ENCODE peak calls at places on chromosomes 7 and 10, in six cellular contexts. L is HCT116, M is H1, G is GM12878, Z is K562, I is NT2/D1. W is an unnamed sample.

GRCh38 chr7:27204851-27205322 is 5.0 kb upstream of the HOXA13 start:
- DNase-seq in L (no peak), M (no peak), I (no peak), G (no peak), Z (no peak), W (no peak)

GRCh38 chr7:38274927-38275326 is 1.5 kb upstream of the TARP start:
- DNase-seq in I (no peak), L (no peak), Z (no peak), G (no peak), M (no peak), W (no peak)

GRCh38 chr7:138935438-138936079 is 45.6 kb downstream of the KIAA1549 start:
- DNase-seq in L (peak; percentile 55), I (no peak), Z (peak; percentile 66), M (no peak), G (no peak), W (no peak)

GRCh38 chr10:80526742-80527141 is 11.0 kb upstream of the SH2D4B start:
- DNase-seq in L (no peak), G (no peak), I (no peak), Z (no peak), M (no peak), W (no peak)

GRCh38 chr10:95516774-95517373 is 44.3 kb downstream of the SORBS1 start:
- DNase-seq in Z (no peak), M (no peak), L (no peak), I (no peak), G (no peak), W (no peak)

GRCh38 chr7:81684513-81685262 is 85.2 kb downstream of the HGF start:
- DNase-seq in M (no peak), Z (no peak), G (peak; percentile 74), L (peak; percentile 95), I (no peak), W (peak; percentile 53)

GRCh38 chr7:117129538-117129955 is 176.2 kb downstream of the ST7 start:
- DNase-seq in Z (no peak), M (no peak), G (no peak), L (no peak), I (no peak), W (no peak)

GRCh38 chr7:13327669-13328068 is 640.2 kb downstream of the ARL4A start:
- DNase-seq in I (no peak), G (no peak), Z (no peak), M (no peak), L (no peak), W (no peak)

GRCh38 chr10:27742195-27742925 is 3.3 kb downstream of the MKX start:
- DNase-seq in Z (peak; percentile 77), G (peak; percentile 38), M (no peak), L (peak; percentile 67), I (no peak), W (peak; percentile 41)

GRCh38 chr7:16063691-16064090 is 357.6 kb downstream of the CRPPA start:
- DNase-seq in M (no peak), L (no peak), G (no peak), I (no peak), Z (no peak), W (no peak)

GRCh38 chr10:10552948-10553347 is 464.7 kb upstream of the CELF2 start:
- DNase-seq in I (no peak), Z (no peak), G (no peak), M (no peak), L (no peak), W (no peak)

GRCh38 chr10:28593811-28594210 is 60.9 kb downstream of the WAC start:
- DNase-seq in M (no peak), G (no peak), I (peak; percentile 11), L (no peak), Z (no peak), W (no peak)

GRCh38 chr7:95322874-95323273 is 1.5 kb downstream of the PON1 start:
- DNase-seq in I (no peak), G (no peak), L (no peak), Z (no peak), M (no peak), W (no peak)

GRCh38 chr7:50306491-50307367 is 2.2 kb downstream of the IKZF1 start:
- DNase-seq in M (no peak), Z (no peak), L (no peak), G (no peak), I (no peak), W (no peak)

GRCh38 chr7:40604601-40605438 is 470.0 kb downstream of the SUGCT start:
- DNase-seq in Z (peak; percentile 14), I (peak; percentile 71), L (peak; percentile 10), M (peak; percentile 51), G (no peak), W (peak; percentile 29)

GRCh38 chr7:8564296-8564695 is 130.9 kb downstream of the NXPH1 start:
- DNase-seq in G (no peak), M (no peak), L (no peak), Z (no peak), I (no peak), W (no peak)

GRCh38 chr7:24979470-24979862 is 512 bp downstream of the OSBPL3 start:
- DNase-seq in L (no peak), M (peak; percentile 25), Z (peak; percentile 67), I (no peak), G (no peak), W (peak; percentile 47)

GRCh38 chr7:154975984-154976383 is 26.9 kb downstream of the PAXIP1 start:
- DNase-seq in I (no peak), G (no peak), L (no peak), Z (no peak), M (no peak), W (no peak)

GRCh38 chr10:122939819-122940543 is 14.0 kb downstream of the C10orf88 start:
- DNase-seq in M (no peak), L (no peak), G (no peak), I (no peak), Z (no peak), W (no peak)

GRCh38 chr10:6053816-6054581 is 8.2 kb downstream of the IL2RA start:
- DNase-seq in G (no peak), I (no peak), Z (peak; percentile 27), L (no peak), M (no peak), W (peak; percentile 71)

GRCh38 chr7:131028293-131028692 is 294.3 kb upstream of the KLF14 start:
- DNase-seq in G (no peak), I (no peak), M (no peak), Z (no peak), L (no peak), W (no peak)

GRCh38 chr7:136617176-136617575 is 251.3 kb upstream of the CHRM2 start:
- DNase-seq in G (no peak), I (no peak), L (no peak), M (no peak), Z (no peak), W (no peak)

GRCh38 chr7:117324940-117325339 is 2.1 kb upstream of the WNT2 start:
- DNase-seq in Z (no peak), I (no peak), M (no peak), G (no peak), L (no peak), W (no peak)

GRCh38 chr7:158494162-158494586 is 93.4 kb downstream of the PTPRN2 start:
- DNase-seq in I (no peak), G (no peak), Z (peak; percentile 52), L (no peak), M (no peak), W (no peak)

GRCh38 chr7:107147464-107148214 is 21.2 kb upstream of the HBP1 start:
- DNase-seq in L (peak; percentile 34), I (no peak), Z (peak; percentile 42), G (no peak), M (no peak), W (peak; percentile 18)
- TF ChIP-seq ZNF274 in L (no peak), I (no peak), Z (no peak), G (no peak), M (no peak), W (no peak)

GRCh38 chr7:4713183-4713784 is 31.2 kb downstream of the FOXK1 start:
- DNase-seq in I (peak; percentile 33), G (no peak), Z (peak; percentile 46), L (no peak), M (no peak), W (no peak)
- TF ChIP-seq ZNF274 in I (no peak), G (no peak), Z (no peak), L (no peak), M (no peak), W (no peak)

DNA sequence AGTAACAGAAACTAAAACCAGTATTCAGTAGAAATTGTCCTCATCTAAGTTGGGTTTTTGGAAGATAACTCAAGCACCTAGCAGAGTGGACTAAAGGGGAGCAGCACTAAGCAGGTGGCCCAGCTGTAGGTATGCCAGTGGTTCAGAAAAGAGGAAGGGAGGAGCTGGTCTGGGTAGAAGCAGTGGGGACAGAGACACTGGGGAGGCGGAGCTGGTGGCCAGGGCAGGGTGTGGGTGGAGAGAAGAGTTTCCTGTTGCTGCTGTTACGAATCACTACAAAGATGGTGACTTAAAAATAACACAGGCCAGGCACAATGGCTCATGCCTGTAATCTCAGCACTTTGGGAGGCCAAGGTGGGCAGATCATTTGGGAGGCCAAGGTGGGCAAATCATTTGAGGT is 136.2 kb downstream of the WDR11 start:
- DNase-seq in G (no peak), I (no peak), L (no peak), M (no peak), Z (no peak), W (no peak)
- TF ChIP-seq ZNF274 in G (no peak), I (no peak), L (no peak), M (no peak), Z (no peak), W (no peak)

DNA sequence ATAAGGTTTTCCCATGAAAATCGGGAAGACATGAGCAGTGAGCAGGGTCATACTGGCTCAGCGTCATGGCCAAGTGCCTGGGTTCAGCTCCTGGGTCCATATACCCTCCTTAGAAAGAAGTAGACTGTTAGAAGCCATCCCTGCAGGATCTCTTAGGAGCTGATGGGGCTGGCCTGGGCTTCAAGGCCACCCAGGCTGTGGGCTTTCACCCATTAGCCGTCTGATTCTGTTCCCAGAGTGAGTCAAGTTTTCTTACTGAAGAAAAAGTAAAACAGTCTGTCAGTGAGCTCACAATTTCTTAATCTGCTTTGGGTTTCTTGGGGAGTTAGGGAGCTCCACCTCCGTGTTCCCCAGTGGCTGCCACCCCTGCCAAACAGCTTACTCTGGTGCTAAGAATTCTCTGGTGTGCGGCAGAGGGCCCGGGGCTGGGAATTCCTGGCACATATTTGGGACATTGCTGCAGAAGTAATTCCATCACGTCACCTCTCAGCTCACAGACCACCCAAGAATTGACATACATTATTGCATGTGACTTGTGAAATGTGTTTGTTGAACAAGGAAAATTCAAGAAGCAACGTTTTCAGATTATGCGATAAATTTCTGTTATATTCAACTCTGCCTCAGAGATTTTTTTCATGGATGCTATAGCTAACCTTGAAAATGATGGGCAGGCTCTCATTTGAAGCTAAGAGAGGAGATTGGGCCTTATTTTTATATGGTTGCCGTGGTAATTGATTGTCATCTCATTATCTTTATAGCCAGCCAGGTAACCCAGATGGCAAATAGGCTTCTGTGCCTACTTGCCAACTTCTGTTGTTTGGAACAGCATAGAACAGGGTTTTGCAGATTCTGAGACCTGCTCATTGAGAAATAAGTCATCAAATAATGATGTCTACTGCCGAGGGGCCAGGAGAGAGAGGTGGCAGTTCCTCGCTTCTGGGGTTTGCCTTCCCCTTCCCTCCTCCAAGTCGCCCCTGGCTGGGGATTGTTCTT is 166.4 kb downstream of the CHN2 start:
- DNase-seq in G (no peak), Z (no peak), L (no peak), I (no peak), M (no peak), W (no peak)
- TF ChIP-seq ZNF274 in G (no peak), Z (no peak), L (no peak), I (no peak), M (no peak), W (no peak)

GRCh38 chr7:145263886-145264285 is 428.0 kb upstream of the TPK1 start:
- DNase-seq in G (no peak), M (no peak), I (no peak), L (no peak), Z (no peak), W (no peak)
- TF ChIP-seq ZNF274 in G (no peak), M (no peak), I (no peak), L (no peak), Z (no peak), W (no peak)

W was measured in HepG2.